ENCODE peak calls at places on chromosomes 12 and 14, in seven cellular contexts. I is mesenchymal stem cell, G is mammary epithelial cell, V is mesendoderm, Q is PC-3, L is astrocyte, S is IMR-90. E is an unnamed sample.

GRCh38 chr12:57166971-57167371 is 19.6 kb upstream of the LRP1-AS start:
- DNase-seq in I (peak), G (peak), V (no peak), Q (peak), L (peak), S (peak), E (no peak)

GRCh38 chr12:27592548-27592947 is 68.5 kb downstream of the PPFIBP1 start:
- DNase-seq in I (peak), G (peak), V (peak), Q (peak), L (peak), S (peak), E (no peak)

GRCh38 chr12:120599672-120600537 is 18.7 kb upstream of the POP5 start:
- DNase-seq in I (no peak), G (no peak), V (peak), Q (no peak), L (no peak), S (no peak), E (no peak)

GRCh38 chr12:70628701-70629480 is 8.3 kb downstream of the PTPRB start:
- DNase-seq in I (no peak), G (no peak), V (no peak), Q (peak), L (no peak), S (no peak), E (no peak)

GRCh38 chr14:98633380-98633779 is 638.6 kb downstream of the BCL11B start:
- DNase-seq in I (no peak), G (peak), V (no peak), Q (no peak), L (no peak), S (no peak), E (no peak)

GRCh38 chr14:23114669-23115491 is 4.2 kb downstream of the CEBPE start:
- DNase-seq in I (peak), G (peak), V (no peak), Q (peak), L (peak), S (peak), E (no peak)

GRCh38 chr12:25796523-25797000 is 161.9 kb upstream of the RASSF8 start:
- DNase-seq in I (peak), G (no peak), V (peak), Q (peak), L (peak), S (peak), E (no peak)

GRCh38 chr12:91542048-91542447 is 359.4 kb upstream of the DCN start:
- DNase-seq in I (no peak), G (no peak), V (no peak), Q (no peak), L (no peak), S (no peak), E (no peak)

GRCh38 chr12:119129827-119130434 is 48.8 kb upstream of the HSPB8 start:
- DNase-seq in I (no peak), G (no peak), V (no peak), Q (no peak), L (no peak), S (no peak), E (no peak)

GRCh38 chr12:54153586-54153985 is 35.2 kb downstream of the SMUG1 start:
- DNase-seq in I (no peak), G (no peak), V (no peak), Q (no peak), L (no peak), S (no peak), E (no peak)

GRCh38 chr12:4025420-4026358 is 152.5 kb upstream of the PARP11 start:
- DNase-seq in I (peak), G (no peak), V (peak), Q (no peak), L (no peak), S (no peak), E (no peak)

GRCh38 chr14:55638665-55639064 is 58.7 kb downstream of the KTN1 start:
- DNase-seq in I (no peak), G (no peak), V (no peak), Q (no peak), L (no peak), S (no peak), E (no peak)

GRCh38 chr14:87076146-87076545 is 916.8 kb downstream of the GALC start:
- DNase-seq in I (no peak), G (no peak), V (peak), Q (no peak), L (no peak), S (no peak), E (no peak)

GRCh38 chr12:113633678-113634332 is 162.1 kb upstream of the LHX5 start:
- DNase-seq in I (no peak), G (no peak), V (no peak), Q (no peak), L (no peak), S (no peak), E (no peak)

GRCh38 chr14:62283837-62284236 is 521.6 kb downstream of the SNAPC1 start:
- DNase-seq in I (no peak), G (no peak), V (no peak), Q (no peak), L (no peak), S (no peak), E (no peak)

GRCh38 chr12:12748051-12748450 is 30.9 kb downstream of the CDKN1B start:
- DNase-seq in I (no peak), G (no peak), V (no peak), Q (no peak), L (no peak), S (no peak), E (no peak)

GRCh38 chr12:51488281-51488680 is 63.6 kb downstream of the SLC4A8 start:
- DNase-seq in I (no peak), G (no peak), V (no peak), Q (no peak), L (peak), S (peak), E (no peak)

GRCh38 chr12:51192284-51192671 is 19.3 kb upstream of the TFCP2 start:
- DNase-seq in I (no peak), G (no peak), V (no peak), Q (no peak), L (no peak), S (no peak), E (no peak)

GRCh38 chr14:64115401-64115800 is 178.8 kb downstream of the ESR2 start:
- DNase-seq in I (no peak), G (no peak), V (no peak), Q (no peak), L (no peak), S (no peak), E (no peak)

GRCh38 chr14:26773906-26774593 is 176.2 kb upstream of the NOVA1 start:
- DNase-seq in I (no peak), G (no peak), V (no peak), Q (peak), L (no peak), S (no peak), E (no peak)

GRCh38 chr12:108814462-108815211 is 42.7 kb downstream of the SSH1 start:
- DNase-seq in I (no peak), G (peak), V (no peak), Q (no peak), L (no peak), S (no peak), E (no peak)

GRCh38 chr14:100058777-100059432 is 6.3 kb upstream of the EVL start:
- DNase-seq in I (no peak), G (no peak), V (no peak), Q (no peak), L (no peak), S (no peak), E (no peak)

GRCh38 chr14:64698899-64699298 is 5.3 kb upstream of the PLEKHG3 start:
- DNase-seq in I (peak), G (no peak), V (peak), Q (peak), L (no peak), S (no peak), E (no peak)

GRCh38 chr12:25976289-25976688 is 17.8 kb downstream of the RASSF8 start:
- DNase-seq in I (no peak), G (no peak), V (no peak), Q (no peak), L (no peak), S (no peak), E (no peak)

GRCh38 chr14:55581011-55581806 is 1.2 kb downstream of the KTN1 start:
- DNase-seq in I (peak), G (peak), V (peak), Q (peak), L (peak), S (no peak), E (no peak)

GRCh38 chr14:102295301-102295700 is 9.7 kb downstream of the MOK start:
- DNase-seq in I (no peak), G (no peak), V (no peak), Q (peak), L (peak), S (peak), E (no peak)

GRCh38 chr12:75721790-75722189 is 210.4 kb upstream of the KRR1 start:
- DNase-seq in I (no peak), G (no peak), V (no peak), Q (no peak), L (no peak), S (no peak), E (no peak)

GRCh38 chr12:85796001-85796400 is 40.2 kb downstream of the RASSF9 start:
- DNase-seq in I (no peak), G (no peak), V (no peak), Q (no peak), L (peak), S (no peak), E (no peak)

GRCh38 chr12:97899956-97900355 is 437.4 kb downstream of the RMST start:
- DNase-seq in I (peak), G (peak), V (no peak), Q (no peak), L (no peak), S (no peak), E (no peak)

GRCh38 chr12:121443911-121444841 is 44.3 kb downstream of the RNF34 start:
- DNase-seq in I (no peak), G (no peak), V (no peak), Q (no peak), L (no peak), S (no peak), E (no peak)

DNA sequence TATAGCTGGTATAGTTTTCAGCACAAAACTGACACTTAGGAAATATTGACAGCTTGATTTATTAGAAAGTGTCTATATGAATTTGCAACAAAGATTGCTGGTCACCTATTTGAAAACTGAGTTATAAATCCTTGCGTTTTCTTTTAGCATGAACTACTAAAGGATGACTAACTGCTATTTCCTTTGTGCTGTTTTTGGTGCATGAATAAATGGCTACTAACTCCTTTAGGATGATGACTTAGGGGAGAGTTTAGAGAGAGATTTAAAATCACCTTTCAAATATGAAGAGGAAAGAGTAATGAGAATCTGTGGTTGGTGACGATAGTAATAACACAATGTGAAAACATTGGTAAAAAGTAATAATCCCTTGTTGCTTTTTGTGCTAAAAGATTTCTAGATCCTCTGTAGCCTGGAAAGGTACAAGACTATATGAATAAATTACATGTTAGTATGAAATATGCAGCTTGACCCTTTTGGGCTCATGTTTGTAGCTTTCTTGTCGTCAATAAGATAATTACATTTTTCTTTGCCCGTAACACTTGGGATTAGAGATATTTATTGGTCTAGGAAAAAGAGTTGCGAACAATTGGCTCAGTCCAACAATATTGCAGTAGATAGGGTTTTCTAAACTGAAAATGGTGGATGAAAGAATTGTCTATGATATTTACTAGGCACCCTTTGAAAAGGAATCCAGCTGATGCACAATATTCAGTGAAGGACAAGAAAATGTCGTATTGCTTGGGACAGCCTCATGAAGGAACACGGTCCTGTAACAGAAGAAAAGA is 453.0 kb downstream of the ADAMTS20 start:
- DNase-seq in I (no peak), G (no peak), V (no peak), Q (no peak), L (peak), S (peak), E (no peak)
- H3K4me2 ChIP-seq in I (no peak), G (no peak), V (no peak), Q (peak), L (peak), S (no peak), E (no peak)

GRCh38 chr14:93084866-93085857 is 30.6 kb downstream of the ITPK1 start:
- DNase-seq in I (no peak), G (no peak), V (no peak), Q (no peak), L (no peak), S (no peak), E (no peak)

GRCh38 chr14:93085916-93086315 is 29.8 kb downstream of the ITPK1 start:
- DNase-seq in I (no peak), G (peak), V (peak), Q (peak), L (peak), S (no peak), E (peak)

GRCh38 chr14:93084402-93084801 is 31.3 kb downstream of the ITPK1 start:
- DNase-seq in I (no peak), G (no peak), V (no peak), Q (no peak), L (no peak), S (no peak), E (no peak)

GRCh38 chr14:93083898-93084297 is 31.8 kb downstream of the ITPK1 start:
- DNase-seq in I (no peak), G (no peak), V (no peak), Q (no peak), L (no peak), S (no peak), E (no peak)

GRCh38 chr14:93086441-93087055 is 29.2 kb downstream of the ITPK1 start:
- DNase-seq in I (no peak), G (no peak), V (peak), Q (no peak), L (no peak), S (no peak), E (no peak)
- H3K4me3 ChIP-seq in I (no peak), G (no peak), V (no peak), Q (no peak), L (no peak), S (no peak), E (no peak)

GRCh38 chr14:60807247-60807646 is 72.7 kb downstream of the MNAT1 start:
- DNase-seq in I (no peak), G (no peak), V (no peak), Q (no peak), L (no peak), S (no peak), E (no peak)
- H3K4me2 ChIP-seq in I (no peak), G (no peak), V (no peak), Q (peak), L (no peak), S (no peak), E (no peak)

GRCh38 chr14:32932921-32933622 is 5.6 kb upstream of the NPAS3 start:
- DNase-seq in I (peak), G (no peak), V (peak), Q (no peak), L (no peak), S (no peak), E (peak)

GRCh38 chr14:32933943-32934890 is 4.5 kb upstream of the NPAS3 start:
- DNase-seq in I (peak), G (peak), V (peak), Q (peak), L (peak), S (no peak), E (peak)

GRCh38 chr14:32933623-32933942 is 5.1 kb upstream of the NPAS3 start:
- DNase-seq in I (peak), G (no peak), V (peak), Q (peak), L (peak), S (no peak), E (peak)

GRCh38 chr14:32934891-32935633 is 3.6 kb upstream of the NPAS3 start:
- DNase-seq in I (peak), G (no peak), V (peak), Q (no peak), L (peak), S (no peak), E (no peak)

GRCh38 chr14:32932302-32932920 is 6.3 kb upstream of the NPAS3 start:
- DNase-seq in I (peak), G (no peak), V (peak), Q (no peak), L (peak), S (no peak), E (no peak)
- H3K4me3 ChIP-seq in I (peak), G (no peak), V (no peak), Q (no peak), L (peak), S (no peak), E (peak)

DNA sequence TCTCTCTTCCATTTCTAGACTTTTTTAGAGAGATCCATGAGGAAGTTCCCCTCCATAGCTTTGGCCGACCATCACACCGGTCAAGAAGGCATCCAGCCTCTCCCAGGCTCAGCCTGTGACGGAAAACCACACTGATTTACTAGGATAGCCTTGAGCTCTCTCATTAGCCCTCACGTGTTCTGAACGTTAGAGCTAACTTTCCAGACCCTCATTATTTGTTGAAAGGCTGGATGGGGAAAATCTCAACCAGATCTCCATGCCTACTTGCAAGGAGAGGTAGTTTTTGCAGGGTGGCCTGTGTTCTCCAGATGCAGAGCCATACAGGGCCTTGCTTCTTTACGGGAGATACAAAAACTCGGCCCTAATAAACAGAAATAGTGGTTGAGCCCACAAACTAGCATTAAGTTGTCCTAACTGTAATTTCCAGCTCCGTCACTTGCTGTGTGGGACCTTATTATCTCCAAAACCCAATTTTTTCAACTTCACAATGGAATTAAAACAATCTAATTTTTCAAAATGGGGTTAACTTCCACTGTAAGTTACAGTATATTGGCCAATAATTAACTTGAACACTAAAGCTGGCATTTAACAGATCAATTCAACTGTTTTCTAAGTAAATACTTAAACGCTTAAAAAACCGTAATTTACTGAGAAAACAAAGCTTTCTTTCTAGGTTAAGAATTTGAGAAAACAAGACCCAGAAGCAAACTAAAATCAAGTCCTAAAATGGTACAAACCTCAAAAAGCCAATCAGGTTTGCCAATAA is 65.3 kb downstream of the KLHL28 start:
- DNase-seq in I (no peak), G (no peak), V (no peak), Q (no peak), L (no peak), S (no peak), E (no peak)
- H3K4me2 ChIP-seq in I (no peak), G (peak), V (no peak), Q (peak), L (peak), S (peak), E (no peak)

GRCh38 chr14:85529803-85530574 is at the start of gene FLRT2:
- DNase-seq in I (peak), G (peak), V (peak), Q (no peak), L (no peak), S (peak), E (peak)
- H3K4me3 ChIP-seq in I (peak), G (peak), V (peak), Q (peak), L (peak), S (peak), E (peak)

DNA sequence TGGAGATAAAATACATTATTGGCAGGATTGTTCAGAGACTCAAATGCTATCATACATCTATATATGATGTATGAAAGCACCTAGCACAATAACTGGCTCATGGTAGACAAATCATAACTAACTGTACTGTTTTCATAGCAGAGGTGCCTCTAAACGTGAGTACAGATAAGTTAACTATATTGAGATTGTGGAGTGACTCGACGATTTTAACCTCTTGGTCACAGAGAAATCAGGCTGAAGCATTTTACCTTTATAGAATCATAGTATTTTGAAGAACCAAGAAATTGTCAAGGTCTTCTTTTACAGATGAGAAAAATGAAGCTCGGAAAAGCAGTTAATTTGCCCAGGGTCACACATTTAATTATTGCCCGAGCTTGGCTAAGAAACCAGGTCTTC is 666 bp upstream of the DERA start:
- DNase-seq in I (no peak), G (no peak), V (no peak), Q (no peak), L (no peak), S (no peak), E (no peak)
- H3K4me2 ChIP-seq in I (peak), G (peak), V (peak), Q (peak), L (peak), S (peak), E (peak)

GRCh38 chr12:107586256-107586970 is 99.2 kb upstream of the PWP1 start:
- DNase-seq in I (no peak), G (no peak), V (peak), Q (no peak), L (no peak), S (no peak), E (no peak)

GRCh38 chr12:107584523-107584922 is 101.1 kb upstream of the PWP1 start:
- DNase-seq in I (no peak), G (no peak), V (peak), Q (no peak), L (no peak), S (no peak), E (no peak)

GRCh38 chr12:107581616-107582015 is 104.0 kb upstream of the PWP1 start:
- DNase-seq in I (no peak), G (peak), V (no peak), Q (no peak), L (no peak), S (no peak), E (no peak)

GRCh38 chr12:107580750-107581529 is 104.7 kb upstream of the PWP1 start:
- DNase-seq in I (no peak), G (no peak), V (peak), Q (no peak), L (no peak), S (no peak), E (peak)
- H3K4me3 ChIP-seq in I (peak), G (no peak), V (no peak), Q (no peak), L (peak), S (peak), E (no peak)

E was measured in neuronal stem cell.